ENCODE peak calls at places on chromosomes 5 and 9, in nine cellular contexts. F, C, K, H, R, G, E, D and O are unnamed samples.

GRCh38 chr5:144368556-144368955 is 197.9 kb downstream of the KCTD16 start:
- DNase-seq in R (peak; percentile 14), D (no peak), K (no peak), H (no peak), C (peak; percentile 51), E (no peak), G (no peak), F (peak; percentile 59), O (no peak)

GRCh38 chr5:67094476-67095300 is 101.9 kb downstream of the CD180 start:
- DNase-seq in F (peak; percentile 78), C (peak; percentile 70), K (peak; percentile 38), D (no peak), R (no peak), G (peak; percentile 77), H (no peak), E (no peak), O (no peak)

GRCh38 chr5:159184236-159184635 is 25.1 kb downstream of the RNF145 start:
- DNase-seq in R (no peak), D (no peak), K (no peak), F (peak; percentile 70), H (no peak), G (no peak), C (peak; percentile 32), E (no peak), O (no peak)

GRCh38 chr9:26813247-26813646 is 79.4 kb downstream of the CAAP1 start:
- DNase-seq in C (peak; percentile 8), G (no peak), H (no peak), R (no peak), F (no peak), D (no peak), K (no peak), E (no peak), O (no peak)

GRCh38 chr9:118321823-118322222 is 617.6 kb downstream of the TLR4 start:
- DNase-seq in H (no peak), R (no peak), C (no peak), K (no peak), F (no peak), E (no peak), D (no peak), G (no peak), O (no peak)

GRCh38 chr5:99900302-99900811 is 634.8 kb upstream of the FAM174A start:
- DNase-seq in F (peak; percentile 18), E (no peak), R (peak; percentile 12), G (no peak), H (no peak), D (no peak), C (no peak), K (no peak), O (no peak)

GRCh38 chr9:128150594-128151342 is 1.5 kb downstream of the LCN2 start:
- DNase-seq in E (no peak), R (no peak), D (no peak), G (no peak), C (no peak), H (no peak), F (no peak), K (peak; percentile 69), O (no peak)

GRCh38 chr5:179162351-179163235 is 102.4 kb downstream of the ZNF354C start:
- DNase-seq in K (no peak), R (no peak), G (no peak), H (no peak), D (no peak), E (no peak), F (no peak), C (no peak), O (no peak)

GRCh38 chr9:98491231-98491651 is 217.5 kb downstream of the GABBR2 start:
- DNase-seq in C (no peak), K (no peak), G (no peak), E (no peak), F (no peak), R (no peak), D (no peak), H (no peak), O (no peak)

GRCh38 chr5:103135461-103135860 is 15.4 kb downstream of the PPIP5K2 start:
- DNase-seq in G (no peak), H (no peak), C (no peak), E (no peak), D (no peak), F (no peak), R (no peak), K (no peak), O (no peak)

GRCh38 chr5:42889311-42889933 is 77.7 kb upstream of the SELENOP start:
- DNase-seq in D (peak; percentile 24), H (peak; percentile 84), C (peak; percentile 80), G (peak; percentile 46), E (peak; percentile 75), K (peak; percentile 81), R (peak; percentile 80), F (peak; percentile 85), O (peak; percentile 80)

GRCh38 chr5:142325677-142326479 is 1.1 kb upstream of the SPRY4 start:
- DNase-seq in C (peak; percentile 61), K (peak; percentile 84), R (peak; percentile 98), G (peak; percentile 91), E (peak; percentile 76), F (peak; percentile 94), D (peak; percentile 12), H (no peak), O (peak; percentile 25)

GRCh38 chr5:140336388-140336787 is 10.0 kb downstream of the HBEGF start:
- DNase-seq in F (no peak), K (no peak), D (no peak), E (peak; percentile 48), H (no peak), C (no peak), R (no peak), G (peak; percentile 21), O (no peak)

GRCh38 chr5:161058751-161059150 is 206.7 kb upstream of the ATP10B start:
- DNase-seq in F (no peak), C (no peak), D (no peak), H (no peak), R (no peak), E (no peak), K (no peak), G (no peak), O (no peak)

DNA sequence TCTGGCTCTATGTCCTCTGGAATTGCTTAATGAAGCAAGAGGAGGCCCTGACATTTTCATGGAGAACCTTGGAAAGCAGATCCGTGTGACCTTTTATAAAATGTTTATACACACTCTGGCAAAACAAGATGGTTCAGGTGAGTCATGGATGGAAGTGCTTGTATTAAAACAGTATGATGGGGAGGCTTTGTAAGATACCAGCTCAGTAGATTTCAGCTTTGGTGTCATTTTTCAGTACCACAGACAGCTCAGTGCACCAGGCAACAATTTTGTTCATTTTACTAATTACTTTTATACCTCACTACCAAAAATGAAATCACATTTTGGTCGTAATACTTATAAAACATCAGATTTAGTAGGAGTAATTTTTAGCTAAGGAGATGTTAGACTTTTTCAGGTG is 5.2 kb downstream of the KCNN2 start:
- DNase-seq in E (no peak), G (no peak), D (no peak), F (peak; percentile 18), H (no peak), R (no peak), C (no peak), K (no peak), O (no peak)
- H3K4me3 ChIP-seq in E (no peak overlapping the region), G (no peak overlapping the region), D (no peak overlapping the region), F (no peak overlapping the region), H (no peak overlapping the region), R (no peak overlapping the region), C (no peak overlapping the region), K (no peak overlapping the region), O (no peak overlapping the region)

GRCh38 chr5:33445808-33446207 is 5.0 kb downstream of the TARS1 start:
- DNase-seq in R (no peak), C (no peak), F (no peak), D (no peak), E (no peak), G (no peak), K (peak; percentile 20), H (no peak), O (peak; percentile 49)
- H3K4me3 ChIP-seq in R (no peak overlapping the region), C (no peak overlapping the region), F (no peak overlapping the region), D (no peak overlapping the region), E (no peak overlapping the region), G (no peak overlapping the region), K (no peak overlapping the region), H (no peak overlapping the region), O (no peak overlapping the region)

DNA sequence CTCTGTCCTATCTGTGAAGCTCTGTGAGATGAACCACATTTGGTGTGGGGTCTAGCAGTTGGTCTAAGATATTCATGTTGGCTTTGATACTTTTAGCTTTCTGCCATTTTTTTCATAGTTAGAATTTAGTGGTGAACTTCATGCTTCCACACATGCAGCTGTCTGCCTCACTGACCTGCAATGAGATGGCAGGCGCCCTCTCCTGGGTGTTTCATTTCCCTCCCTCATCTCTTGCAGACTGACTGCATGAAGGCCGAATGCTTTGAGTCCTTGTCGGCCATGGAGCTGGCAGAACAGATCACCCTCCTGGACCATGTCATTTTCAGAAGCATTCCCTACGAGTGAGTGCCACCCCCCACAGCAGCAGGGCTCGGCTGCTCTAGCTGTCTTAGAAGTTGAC is 26.1 kb upstream of the CKMT2 start:
- DNase-seq in R (peak; percentile 22), H (no peak), F (peak; percentile 33), E (no peak), D (no peak), C (peak; percentile 10), K (peak; percentile 35), G (no peak), O (no peak)
- H3K4me3 ChIP-seq in R (no peak overlapping the region), H (no peak overlapping the region), F (no peak overlapping the region), E (no peak overlapping the region), D (no peak overlapping the region), C (no peak overlapping the region), K (no peak overlapping the region), G (no peak overlapping the region), O (no peak overlapping the region)

DNA sequence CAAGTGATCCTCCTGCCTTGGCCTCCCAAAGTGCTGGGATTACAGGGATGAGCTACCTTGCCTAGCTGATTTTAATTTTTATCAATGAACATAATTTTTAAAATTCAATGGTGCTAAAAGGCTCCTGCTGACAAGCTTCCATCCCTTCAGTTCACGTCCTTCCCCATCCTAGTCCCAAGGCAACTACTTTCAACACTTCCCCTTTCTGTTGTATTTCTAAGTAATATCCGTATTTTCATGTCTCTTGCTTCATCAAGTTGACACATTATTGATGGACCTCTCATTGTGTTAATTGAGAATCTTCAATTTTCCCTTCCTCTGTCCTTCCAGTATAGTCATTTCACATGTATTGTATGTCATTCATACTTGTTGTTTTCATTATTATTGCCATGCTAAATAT is 93.8 kb upstream of the RASGRF2 start:
- DNase-seq in H (no peak), F (no peak), R (no peak), D (no peak), K (no peak), C (no peak), G (no peak), E (no peak), O (no peak)
- H3K4me3 ChIP-seq in H (no peak overlapping the region), F (no peak overlapping the region), R (no peak overlapping the region), D (no peak overlapping the region), K (no peak overlapping the region), C (no peak overlapping the region), G (no peak overlapping the region), E (no peak overlapping the region), O (no peak overlapping the region)